ENCODE peak calls at places on chromosomes 16 and 17, in five cellular contexts. One of them, this sample, is unnamed.

GRCh38 chr17:29977836-29978235 is 36.4 kb downstream of the EFCAB5 start:
- DNase-seq in testis: no peak
- DNase-seq in gastrocnemius medialis: no peak
- DNase-seq in spleen: no peak
- DNase-seq in breast epithelium: no peak
- DNase-seq in this sample: no peak

GRCh38 chr17:17888821-17889220 is 52.0 kb upstream of the SREBF1 start:
- DNase-seq in breast epithelium: no peak
- DNase-seq in gastrocnemius medialis: no peak
- DNase-seq in testis: no peak
- DNase-seq in spleen: no peak
- DNase-seq in this sample: no peak

GRCh38 chr16:4800290-4801041 is 2.0 kb downstream of the ROGDI start:
- DNase-seq in spleen: peak
- DNase-seq in gastrocnemius medialis: no peak
- DNase-seq in testis: peak
- DNase-seq in breast epithelium: no peak
- DNase-seq in this sample: peak

GRCh38 chr16:4271176-4272113 is 1.4 kb downstream of the TFAP4 start:
- DNase-seq in testis: peak
- DNase-seq in breast epithelium: peak
- DNase-seq in gastrocnemius medialis: peak
- DNase-seq in spleen: peak
- DNase-seq in this sample: peak

GRCh38 chr16:84049403-84050060 is 6.9 kb upstream of the SLC38A8 start:
- DNase-seq in testis: peak
- DNase-seq in breast epithelium: no peak
- DNase-seq in gastrocnemius medialis: no peak
- DNase-seq in spleen: peak
- DNase-seq in this sample: no peak

GRCh38 chr17:76492989-76493501 is 8.2 kb downstream of the RHBDF2 start:
- DNase-seq in testis: peak
- DNase-seq in spleen: peak
- DNase-seq in gastrocnemius medialis: peak
- DNase-seq in breast epithelium: no peak
- DNase-seq in this sample: peak

GRCh38 chr16:17275076-17275732 is 195.6 kb downstream of the XYLT1 start:
- DNase-seq in spleen: no peak
- DNase-seq in testis: no peak
- DNase-seq in breast epithelium: no peak
- DNase-seq in gastrocnemius medialis: no peak
- DNase-seq in this sample: peak

GRCh38 chr17:31388351-31388750 is 3.1 kb upstream of the RAB11FIP4 start:
- DNase-seq in gastrocnemius medialis: no peak
- DNase-seq in testis: no peak
- DNase-seq in spleen: no peak
- DNase-seq in breast epithelium: no peak
- DNase-seq in this sample: no peak

GRCh38 chr16:21523411-21524067 is 75.8 kb upstream of the METTL9 start:
- DNase-seq in spleen: peak
- DNase-seq in testis: no peak
- DNase-seq in gastrocnemius medialis: no peak
- DNase-seq in breast epithelium: no peak
- DNase-seq in this sample: no peak

GRCh38 chr17:67750067-67750466 is 32.3 kb downstream of the NOL11 start:
- DNase-seq in breast epithelium: no peak
- DNase-seq in gastrocnemius medialis: no peak
- DNase-seq in spleen: no peak
- DNase-seq in testis: no peak
- DNase-seq in this sample: no peak

GRCh38 chr17:7262192-7263070 is at the start of gene CLDN7:
- DNase-seq in breast epithelium: peak
- DNase-seq in spleen: no peak
- DNase-seq in gastrocnemius medialis: no peak
- DNase-seq in testis: no peak
- DNase-seq in this sample: peak

GRCh38 chr16:55656695-55657092 is 906 bp downstream of the SLC6A2 start:
- DNase-seq in spleen: no peak
- DNase-seq in testis: no peak
- DNase-seq in breast epithelium: no peak
- DNase-seq in gastrocnemius medialis: no peak
- DNase-seq in this sample: no peak

GRCh38 chr17:51322390-51323029 is 62.2 kb downstream of the UTP18 start:
- DNase-seq in spleen: no peak
- DNase-seq in testis: no peak
- DNase-seq in gastrocnemius medialis: no peak
- DNase-seq in breast epithelium: no peak
- DNase-seq in this sample: no peak

GRCh38 chr16:66207139-66207863 is 159.2 kb upstream of the CDH5 start:
- DNase-seq in spleen: no peak
- DNase-seq in gastrocnemius medialis: peak
- DNase-seq in testis: no peak
- DNase-seq in breast epithelium: no peak
- DNase-seq in this sample: no peak

GRCh38 chr16:81668243-81669097 is 110.6 kb upstream of the PLCG2 start:
- DNase-seq in spleen: no peak
- DNase-seq in breast epithelium: no peak
- DNase-seq in testis: no peak
- DNase-seq in gastrocnemius medialis: no peak
- DNase-seq in this sample: no peak

GRCh38 chr16:4870138-4870671 is 22.9 kb downstream of the UBN1 start:
- DNase-seq in spleen: no peak
- DNase-seq in testis: no peak
- DNase-seq in gastrocnemius medialis: peak
- DNase-seq in breast epithelium: no peak
- DNase-seq in this sample: peak

GRCh38 chr17:68458260-68459029 is 1.1 kb upstream of the WIPI1 start:
- DNase-seq in breast epithelium: no peak
- DNase-seq in testis: no peak
- DNase-seq in spleen: no peak
- DNase-seq in gastrocnemius medialis: no peak
- DNase-seq in this sample: no peak

GRCh38 chr17:57033296-57033695 is 51.8 kb upstream of the AKAP1 start:
- DNase-seq in spleen: no peak
- DNase-seq in breast epithelium: no peak
- DNase-seq in testis: peak
- DNase-seq in gastrocnemius medialis: no peak
- DNase-seq in this sample: peak

GRCh38 chr16:68247400-68247799 is 2.2 kb downstream of the PLA2G15 start:
- DNase-seq in breast epithelium: no peak
- DNase-seq in spleen: no peak
- DNase-seq in testis: no peak
- DNase-seq in gastrocnemius medialis: peak
- DNase-seq in this sample: no peak

GRCh38 chr16:70789231-70789926 is 11.6 kb downstream of the VAC14 start:
- DNase-seq in testis: peak
- DNase-seq in breast epithelium: peak
- DNase-seq in spleen: no peak
- DNase-seq in gastrocnemius medialis: peak
- DNase-seq in this sample: peak

GRCh38 chr17:11391134-11391533 is 150.1 kb downstream of the SHISA6 start:
- DNase-seq in testis: no peak
- DNase-seq in gastrocnemius medialis: no peak
- DNase-seq in spleen: no peak
- DNase-seq in breast epithelium: no peak
- DNase-seq in this sample: no peak

GRCh38 chr16:88766975-88767374 is 18.0 kb downstream of the PIEZO1 start:
- DNase-seq in testis: no peak
- DNase-seq in spleen: no peak
- DNase-seq in breast epithelium: no peak
- DNase-seq in gastrocnemius medialis: no peak
- DNase-seq in this sample: no peak

GRCh38 chr16:88767546-88767945 is 17.5 kb downstream of the PIEZO1 start:
- DNase-seq in gastrocnemius medialis: no peak
- DNase-seq in testis: no peak
- DNase-seq in breast epithelium: no peak
- DNase-seq in spleen: no peak
- DNase-seq in this sample: no peak

GRCh38 chr16:88770459-88771293 is 14.3 kb downstream of the PIEZO1 start:
- DNase-seq in spleen: peak
- DNase-seq in gastrocnemius medialis: no peak
- DNase-seq in testis: no peak
- DNase-seq in breast epithelium: no peak
- DNase-seq in this sample: peak

GRCh38 chr16:88769617-88770458 is 15.2 kb downstream of the PIEZO1 start:
- DNase-seq in gastrocnemius medialis: no peak
- DNase-seq in spleen: no peak
- DNase-seq in testis: no peak
- DNase-seq in breast epithelium: no peak
- DNase-seq in this sample: no peak

DNA sequence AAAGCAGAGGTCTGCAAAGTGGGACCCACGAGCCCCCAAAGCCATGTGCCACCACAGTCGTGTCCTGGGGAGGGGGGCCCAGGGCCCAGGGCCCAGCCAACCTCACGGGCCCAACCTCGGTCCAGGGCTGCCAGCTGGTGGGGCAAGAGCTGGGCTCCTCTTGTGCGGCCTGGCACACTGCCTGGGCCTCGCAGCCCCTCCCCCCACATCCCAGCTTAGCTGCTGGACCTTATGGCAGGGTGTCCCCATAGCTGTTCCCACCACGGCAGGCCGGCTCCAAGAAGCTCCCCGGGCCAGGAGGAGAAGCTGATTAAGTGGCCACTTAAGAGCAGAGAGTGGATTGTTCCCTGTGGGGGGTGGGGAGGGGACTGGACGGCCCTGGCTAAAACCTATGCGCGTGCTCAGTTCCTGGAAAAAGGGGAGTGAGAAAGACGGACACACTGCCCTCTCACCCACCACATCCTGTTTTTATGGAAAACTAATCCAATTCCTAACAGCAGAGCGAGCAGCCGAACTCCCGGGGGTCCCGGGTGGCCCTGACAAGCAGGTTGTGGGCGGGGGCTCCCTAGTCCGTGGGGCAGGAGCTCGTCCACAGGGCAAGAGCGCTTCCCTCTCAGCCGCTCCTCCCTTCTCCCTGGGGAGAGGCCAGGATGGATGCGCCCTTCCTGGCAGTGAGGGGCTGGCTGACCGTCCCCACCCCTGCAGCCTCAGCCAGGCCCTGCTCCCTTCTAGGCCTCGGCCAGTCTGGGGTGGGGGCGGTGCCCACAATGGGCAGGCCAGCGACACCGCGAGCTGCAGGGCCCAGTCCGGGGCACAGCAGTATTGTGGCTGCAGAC is 16.8 kb downstream of the PIEZO1 start:
- DNase-seq in testis: no peak
- DNase-seq in breast epithelium: no peak
- DNase-seq in gastrocnemius medialis: no peak
- DNase-seq in spleen: no peak
- DNase-seq in this sample: no peak
- H3K27ac ChIP-seq in testis: no peak
- H3K27ac ChIP-seq in breast epithelium: peak
- H3K27ac ChIP-seq in gastrocnemius medialis: no peak
- H3K27ac ChIP-seq in spleen: peak
- H3K27ac ChIP-seq in this sample: peak

DNA sequence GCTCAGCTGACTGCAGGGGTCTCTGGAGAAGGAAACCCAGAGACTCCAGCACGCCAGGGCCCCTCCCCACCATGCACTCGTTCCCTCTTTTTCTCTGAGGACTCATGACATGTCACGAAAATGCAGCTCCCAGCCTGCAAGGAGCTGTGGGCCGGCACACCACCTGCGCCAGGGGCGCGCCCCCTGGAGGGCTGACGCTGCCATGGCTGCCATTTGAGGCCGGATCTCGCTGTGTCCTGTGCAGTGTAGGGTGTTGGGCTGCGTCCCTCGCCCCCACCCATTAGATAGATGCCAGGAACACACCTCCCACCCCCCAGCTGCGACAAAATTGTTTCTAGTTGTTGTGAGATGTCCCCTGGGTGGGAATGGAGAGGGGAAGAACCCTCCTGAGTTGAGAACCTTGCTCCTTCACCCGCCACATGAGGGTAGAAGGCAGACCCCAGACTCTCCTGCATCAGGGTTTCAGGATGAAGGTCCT is 8.2 kb downstream of the SYNGR2 start:
- DNase-seq in gastrocnemius medialis: peak
- DNase-seq in testis: peak
- DNase-seq in breast epithelium: no peak
- DNase-seq in spleen: peak
- DNase-seq in this sample: peak
- TF ChIP-seq POLR2A in gastrocnemius medialis: no peak
- TF ChIP-seq POLR2A in testis: no peak
- TF ChIP-seq POLR2A in breast epithelium: no peak
- TF ChIP-seq POLR2A in spleen: no peak
- TF ChIP-seq POLR2A in this sample: no peak

DNA sequence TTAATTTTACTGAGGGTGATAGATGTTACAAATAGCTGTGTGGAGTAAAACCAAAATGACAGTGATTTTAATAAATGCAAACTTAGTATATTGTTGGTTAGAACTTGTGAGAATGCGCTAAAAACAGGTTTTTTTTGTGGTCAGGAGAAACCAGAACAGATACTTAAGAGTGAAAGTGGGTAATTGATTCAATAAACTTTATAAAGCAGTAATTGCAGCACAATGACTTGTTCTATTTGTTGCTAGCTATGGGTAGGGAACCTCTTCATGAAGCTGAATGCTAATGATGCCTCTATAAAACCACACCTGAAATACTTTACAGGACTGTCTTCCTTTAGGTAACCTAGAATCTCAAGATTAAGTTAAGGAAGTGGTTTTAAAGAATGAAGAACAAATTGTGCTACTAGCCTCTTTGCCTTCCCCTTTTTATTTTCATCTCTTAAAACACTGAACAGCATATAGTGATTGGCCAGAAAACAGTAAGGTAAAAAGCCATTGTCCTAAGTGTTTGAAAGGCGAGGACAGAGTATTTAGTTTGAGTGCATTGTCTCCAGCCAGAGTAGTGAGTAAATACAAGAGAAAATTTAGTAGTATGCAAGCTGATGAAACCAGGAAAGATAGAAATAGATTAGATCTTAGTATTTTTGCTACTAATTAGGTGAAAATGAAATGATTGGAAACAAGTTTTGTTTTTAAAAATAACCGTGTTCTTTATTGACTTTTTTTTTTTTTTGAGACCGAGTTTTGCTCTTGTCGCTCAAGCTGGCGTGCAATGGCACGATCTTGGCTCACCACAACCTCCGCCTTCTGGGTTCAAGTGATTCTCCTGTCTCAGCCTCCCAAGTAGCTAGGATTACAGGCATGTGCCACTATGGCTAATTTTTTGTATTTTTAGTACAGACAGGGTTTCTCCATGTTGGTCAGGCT is 6.0 kb downstream of the GGNBP2 start:
- DNase-seq in gastrocnemius medialis: no peak
- DNase-seq in testis: no peak
- DNase-seq in breast epithelium: no peak
- DNase-seq in spleen: no peak
- DNase-seq in this sample: no peak
- H3K4me3 ChIP-seq in gastrocnemius medialis: no peak
- H3K4me3 ChIP-seq in testis: no peak
- H3K4me3 ChIP-seq in breast epithelium: no peak
- H3K4me3 ChIP-seq in spleen: peak
- H3K4me3 ChIP-seq in this sample: no peak

DNA sequence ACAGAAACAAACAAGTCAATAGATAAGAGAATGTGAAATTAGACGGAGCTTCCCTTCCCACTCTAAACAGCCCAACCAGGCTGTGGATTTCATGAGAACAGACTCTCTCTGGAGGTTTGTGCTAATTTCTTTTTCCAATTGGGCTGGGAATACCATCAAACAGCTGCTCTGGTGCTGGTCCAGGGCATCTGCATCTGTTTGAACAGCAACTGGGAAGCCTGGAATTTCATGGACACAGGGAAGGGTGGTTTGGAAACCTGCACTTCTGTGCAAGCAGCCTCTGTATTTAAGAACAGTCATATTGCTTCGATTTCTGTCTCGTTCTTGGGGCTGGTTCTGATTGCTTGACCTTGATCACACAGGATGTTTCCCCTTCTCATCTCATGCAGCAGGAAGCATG is 88.7 kb downstream of the FOXL1 start:
- DNase-seq in gastrocnemius medialis: peak
- DNase-seq in testis: peak
- DNase-seq in breast epithelium: no peak
- DNase-seq in spleen: no peak
- DNase-seq in this sample: no peak
- H3K27ac ChIP-seq in gastrocnemius medialis: peak
- H3K27ac ChIP-seq in testis: no peak
- H3K27ac ChIP-seq in breast epithelium: peak
- H3K27ac ChIP-seq in spleen: no peak
- H3K27ac ChIP-seq in this sample: no peak